ENCODE peak calls at places on chromosomes 4 and X, in four cellular contexts. One of them, this sample, is unnamed.

GRCh38 chr4:79209822-79210635 is 115.8 kb downstream of the NAA11 start:
- DNase-seq in GM20000: no peak
- DNase-seq in smooth muscle cell of the brain vasculature: no peak
- DNase-seq in stimulated activated CD4-positive, alpha-beta T cell treated with anti-CD3 and anti-CD28 coated beads, Interleukin-15, amount 100 ng/mL, for 1 hour: no peak
- DNase-seq in this sample: peak

GRCh38 chrX:38939067-38939466 is 137.8 kb downstream of the MID1IP1 start:
- DNase-seq in smooth muscle cell of the brain vasculature: no peak
- DNase-seq in stimulated activated CD4-positive, alpha-beta T cell treated with anti-CD3 and anti-CD28 coated beads, Interleukin-15, amount 100 ng/mL, for 1 hour: no peak
- DNase-seq in GM20000: no peak
- DNase-seq in this sample: no peak

GRCh38 chr4:40909363-40909876 is 159.7 kb downstream of the NSUN7 start:
- DNase-seq in smooth muscle cell of the brain vasculature: no peak
- DNase-seq in GM20000: no peak
- DNase-seq in stimulated activated CD4-positive, alpha-beta T cell treated with anti-CD3 and anti-CD28 coated beads, Interleukin-15, amount 100 ng/mL, for 1 hour: peak
- DNase-seq in this sample: no peak

GRCh38 chr4:74555231-74555630 is 110.3 kb downstream of the AREG start:
- DNase-seq in GM20000: no peak
- DNase-seq in smooth muscle cell of the brain vasculature: no peak
- DNase-seq in stimulated activated CD4-positive, alpha-beta T cell treated with anti-CD3 and anti-CD28 coated beads, Interleukin-15, amount 100 ng/mL, for 1 hour: no peak
- DNase-seq in this sample: no peak

GRCh38 chrX:154030266-154030665 is 10.6 kb upstream of the IRAK1 start:
- DNase-seq in stimulated activated CD4-positive, alpha-beta T cell treated with anti-CD3 and anti-CD28 coated beads, Interleukin-15, amount 100 ng/mL, for 1 hour: no peak
- DNase-seq in GM20000: no peak
- DNase-seq in smooth muscle cell of the brain vasculature: no peak
- DNase-seq in this sample: no peak

GRCh38 chr4:150126201-150126879 is 48.1 kb downstream of the DCLK2 start:
- DNase-seq in GM20000: peak
- DNase-seq in stimulated activated CD4-positive, alpha-beta T cell treated with anti-CD3 and anti-CD28 coated beads, Interleukin-15, amount 100 ng/mL, for 1 hour: no peak
- DNase-seq in smooth muscle cell of the brain vasculature: no peak
- DNase-seq in this sample: no peak

GRCh38 chrX:40383969-40384368 is 196.8 kb upstream of the ATP6AP2 start:
- DNase-seq in GM20000: no peak
- DNase-seq in stimulated activated CD4-positive, alpha-beta T cell treated with anti-CD3 and anti-CD28 coated beads, Interleukin-15, amount 100 ng/mL, for 1 hour: no peak
- DNase-seq in smooth muscle cell of the brain vasculature: no peak
- DNase-seq in this sample: no peak

GRCh38 chr4:141999446-142000143 is 363.2 kb downstream of the IL15 start:
- DNase-seq in GM20000: no peak
- DNase-seq in smooth muscle cell of the brain vasculature: no peak
- DNase-seq in stimulated activated CD4-positive, alpha-beta T cell treated with anti-CD3 and anti-CD28 coated beads, Interleukin-15, amount 100 ng/mL, for 1 hour: no peak
- DNase-seq in this sample: no peak

GRCh38 chr4:24564488-24564887 is 19.9 kb downstream of the DHX15 start:
- DNase-seq in stimulated activated CD4-positive, alpha-beta T cell treated with anti-CD3 and anti-CD28 coated beads, Interleukin-15, amount 100 ng/mL, for 1 hour: no peak
- DNase-seq in smooth muscle cell of the brain vasculature: no peak
- DNase-seq in GM20000: no peak
- DNase-seq in this sample: no peak

GRCh38 chrX:102712967-102713677 is 874 bp downstream of the GPRASP2 start:
- DNase-seq in stimulated activated CD4-positive, alpha-beta T cell treated with anti-CD3 and anti-CD28 coated beads, Interleukin-15, amount 100 ng/mL, for 1 hour: no peak
- DNase-seq in smooth muscle cell of the brain vasculature: no peak
- DNase-seq in GM20000: no peak
- DNase-seq in this sample: no peak

GRCh38 chr4:128388352-128388630 is 100.7 kb upstream of the PGRMC2 start:
- DNase-seq in GM20000: no peak
- DNase-seq in smooth muscle cell of the brain vasculature: no peak
- DNase-seq in stimulated activated CD4-positive, alpha-beta T cell treated with anti-CD3 and anti-CD28 coated beads, Interleukin-15, amount 100 ng/mL, for 1 hour: no peak
- DNase-seq in this sample: no peak

GRCh38 chr4:183130328-183131155 is 31.5 kb downstream of the WWC2 start:
- DNase-seq in GM20000: no peak
- DNase-seq in smooth muscle cell of the brain vasculature: no peak
- DNase-seq in stimulated activated CD4-positive, alpha-beta T cell treated with anti-CD3 and anti-CD28 coated beads, Interleukin-15, amount 100 ng/mL, for 1 hour: no peak
- DNase-seq in this sample: no peak

GRCh38 chrX:139909716-139910115 is 23.1 kb downstream of the ATP11C start:
- DNase-seq in GM20000: no peak
- DNase-seq in stimulated activated CD4-positive, alpha-beta T cell treated with anti-CD3 and anti-CD28 coated beads, Interleukin-15, amount 100 ng/mL, for 1 hour: no peak
- DNase-seq in smooth muscle cell of the brain vasculature: no peak
- DNase-seq in this sample: no peak

GRCh38 chr4:118282692-118283091 is 70.1 kb downstream of the PRSS12 start:
- DNase-seq in stimulated activated CD4-positive, alpha-beta T cell treated with anti-CD3 and anti-CD28 coated beads, Interleukin-15, amount 100 ng/mL, for 1 hour: no peak
- DNase-seq in smooth muscle cell of the brain vasculature: no peak
- DNase-seq in GM20000: no peak
- DNase-seq in this sample: no peak

GRCh38 chr4:11367371-11367770 is 61.3 kb downstream of the HS3ST1 start:
- DNase-seq in GM20000: no peak
- DNase-seq in smooth muscle cell of the brain vasculature: peak
- DNase-seq in stimulated activated CD4-positive, alpha-beta T cell treated with anti-CD3 and anti-CD28 coated beads, Interleukin-15, amount 100 ng/mL, for 1 hour: no peak
- DNase-seq in this sample: no peak

GRCh38 chr4:7590205-7590604 is 155.5 kb upstream of the PSAPL1 start:
- DNase-seq in stimulated activated CD4-positive, alpha-beta T cell treated with anti-CD3 and anti-CD28 coated beads, Interleukin-15, amount 100 ng/mL, for 1 hour: no peak
- DNase-seq in GM20000: no peak
- DNase-seq in smooth muscle cell of the brain vasculature: no peak
- DNase-seq in this sample: no peak

GRCh38 chrX:153854702-153855101 is 24.4 kb upstream of the PDZD4 start:
- DNase-seq in stimulated activated CD4-positive, alpha-beta T cell treated with anti-CD3 and anti-CD28 coated beads, Interleukin-15, amount 100 ng/mL, for 1 hour: no peak
- DNase-seq in smooth muscle cell of the brain vasculature: no peak
- DNase-seq in GM20000: no peak
- DNase-seq in this sample: peak

GRCh38 chr4:89172865-89173264 is 61.5 kb downstream of the TIGD2 start:
- DNase-seq in stimulated activated CD4-positive, alpha-beta T cell treated with anti-CD3 and anti-CD28 coated beads, Interleukin-15, amount 100 ng/mL, for 1 hour: no peak
- DNase-seq in GM20000: no peak
- DNase-seq in smooth muscle cell of the brain vasculature: no peak
- DNase-seq in this sample: no peak

GRCh38 chr4:184370711-184371389 is 103.5 kb downstream of the IRF2 start:
- DNase-seq in GM20000: no peak
- DNase-seq in smooth muscle cell of the brain vasculature: no peak
- DNase-seq in stimulated activated CD4-positive, alpha-beta T cell treated with anti-CD3 and anti-CD28 coated beads, Interleukin-15, amount 100 ng/mL, for 1 hour: no peak
- DNase-seq in this sample: no peak

GRCh38 chr4:39486221-39486804 is 27.5 kb downstream of the LIAS start:
- DNase-seq in stimulated activated CD4-positive, alpha-beta T cell treated with anti-CD3 and anti-CD28 coated beads, Interleukin-15, amount 100 ng/mL, for 1 hour: no peak
- DNase-seq in GM20000: no peak
- DNase-seq in smooth muscle cell of the brain vasculature: no peak
- DNase-seq in this sample: no peak

GRCh38 chrX:13898084-13898483 is 81.2 kb upstream of the GPM6B start:
- DNase-seq in stimulated activated CD4-positive, alpha-beta T cell treated with anti-CD3 and anti-CD28 coated beads, Interleukin-15, amount 100 ng/mL, for 1 hour: no peak
- DNase-seq in smooth muscle cell of the brain vasculature: no peak
- DNase-seq in GM20000: peak
- DNase-seq in this sample: no peak

GRCh38 chrX:34562006-34562405 is 95.1 kb downstream of the TMEM47 start:
- DNase-seq in GM20000: no peak
- DNase-seq in smooth muscle cell of the brain vasculature: no peak
- DNase-seq in stimulated activated CD4-positive, alpha-beta T cell treated with anti-CD3 and anti-CD28 coated beads, Interleukin-15, amount 100 ng/mL, for 1 hour: no peak
- DNase-seq in this sample: no peak

GRCh38 chr4:16067515-16067914 is 16.3 kb downstream of the PROM1 start:
- DNase-seq in GM20000: no peak
- DNase-seq in stimulated activated CD4-positive, alpha-beta T cell treated with anti-CD3 and anti-CD28 coated beads, Interleukin-15, amount 100 ng/mL, for 1 hour: no peak
- DNase-seq in smooth muscle cell of the brain vasculature: no peak
- DNase-seq in this sample: no peak

GRCh38 chrX:108439434-108439883 is at the start of gene COL4A5:
- DNase-seq in stimulated activated CD4-positive, alpha-beta T cell treated with anti-CD3 and anti-CD28 coated beads, Interleukin-15, amount 100 ng/mL, for 1 hour: no peak
- DNase-seq in GM20000: no peak
- DNase-seq in smooth muscle cell of the brain vasculature: peak
- DNase-seq in this sample: no peak

GRCh38 chr4:113588895-113589668 is 172.5 kb downstream of the CAMK2D start:
- DNase-seq in stimulated activated CD4-positive, alpha-beta T cell treated with anti-CD3 and anti-CD28 coated beads, Interleukin-15, amount 100 ng/mL, for 1 hour: no peak
- DNase-seq in smooth muscle cell of the brain vasculature: no peak
- DNase-seq in GM20000: no peak
- DNase-seq in this sample: no peak

GRCh38 chr4:54433686-54434085 is 204.6 kb downstream of the PDGFRA start:
- DNase-seq in GM20000: no peak
- DNase-seq in stimulated activated CD4-positive, alpha-beta T cell treated with anti-CD3 and anti-CD28 coated beads, Interleukin-15, amount 100 ng/mL, for 1 hour: no peak
- DNase-seq in smooth muscle cell of the brain vasculature: no peak
- DNase-seq in this sample: no peak

GRCh38 chr4:144967161-144967560 is 130.8 kb downstream of the ANAPC10 start:
- DNase-seq in stimulated activated CD4-positive, alpha-beta T cell treated with anti-CD3 and anti-CD28 coated beads, Interleukin-15, amount 100 ng/mL, for 1 hour: no peak
- DNase-seq in smooth muscle cell of the brain vasculature: no peak
- DNase-seq in GM20000: peak
- DNase-seq in this sample: no peak

GRCh38 chrX:119757979-119758681 is at the start of gene SOWAHD:
- DNase-seq in smooth muscle cell of the brain vasculature: no peak
- DNase-seq in stimulated activated CD4-positive, alpha-beta T cell treated with anti-CD3 and anti-CD28 coated beads, Interleukin-15, amount 100 ng/mL, for 1 hour: no peak
- DNase-seq in GM20000: peak
- DNase-seq in this sample: peak

GRCh38 chr4:121016630-121017029 is 55.7 kb downstream of the NDNF start:
- DNase-seq in smooth muscle cell of the brain vasculature: no peak
- DNase-seq in stimulated activated CD4-positive, alpha-beta T cell treated with anti-CD3 and anti-CD28 coated beads, Interleukin-15, amount 100 ng/mL, for 1 hour: no peak
- DNase-seq in GM20000: no peak
- DNase-seq in this sample: no peak